ENCODE peak calls at places on chromosomes 3 and 15, in eight cellular contexts. H is MM.1S, E is hepatocyte, M is neural progenitor cell, D is GM23338, V is SK-N-SH, X is PC-3, N is HCT116. S is an unnamed sample.

GRCh38 chr3:59127071-59127470 is 77.2 kb upstream of the CFAP20DC start:
- DNase-seq in H (no peak), E (peak), M (no peak), D (no peak), V (peak), X (peak), N (no peak), S (no peak)

GRCh38 chr3:186108106-186108940 is 566 bp downstream of the ETV5 start:
- DNase-seq in H (peak), E (peak), M (peak), D (peak), V (peak), X (peak), N (peak), S (peak)

GRCh38 chr3:37779289-37780152 is 82.2 kb upstream of the CTDSPL start:
- DNase-seq in H (peak), E (peak), M (peak), D (peak), V (peak), X (peak), N (peak), S (peak)

GRCh38 chr3:145942052-145942451 is 218.9 kb downstream of the PLOD2 start:
- DNase-seq in H (no peak), E (no peak), M (no peak), D (no peak), V (no peak), X (peak), N (no peak), S (no peak)

GRCh38 chr3:42067324-42067723 is 23.8 kb upstream of the TRAK1 start:
- DNase-seq in H (peak), E (peak), M (no peak), D (no peak), V (no peak), X (no peak), N (no peak), S (peak)

GRCh38 chr3:16410659-16411058 is 102.8 kb downstream of the RFTN1 start:
- DNase-seq in H (no peak), E (no peak), M (no peak), D (no peak), V (no peak), X (no peak), N (no peak), S (no peak)

GRCh38 chr15:99212401-99212800 is 37.0 kb downstream of the TTC23 start:
- DNase-seq in H (no peak), E (peak), M (no peak), D (no peak), V (no peak), X (no peak), N (no peak), S (no peak)

GRCh38 chr3:185656321-185656840 is 70.3 kb downstream of the SENP2 start:
- DNase-seq in H (no peak), E (peak), M (no peak), D (no peak), V (no peak), X (peak), N (no peak), S (no peak)

GRCh38 chr15:42184313-42184712 is 23.8 kb downstream of the VPS39 start:
- DNase-seq in H (no peak), E (no peak), M (no peak), D (no peak), V (no peak), X (no peak), N (no peak), S (no peak)

GRCh38 chr3:128316456-128316855 is 150.2 kb downstream of the DNAJB8 start:
- DNase-seq in H (no peak), E (no peak), M (no peak), D (no peak), V (no peak), X (no peak), N (no peak), S (no peak)

GRCh38 chr3:61858054-61858453 is 296.7 kb downstream of the PTPRG start:
- DNase-seq in H (no peak), E (no peak), M (no peak), D (no peak), V (peak), X (peak), N (peak), S (no peak)

GRCh38 chr15:45276851-45277250 is 24.8 kb downstream of the SLC28A2 start:
- DNase-seq in H (peak), E (peak), M (peak), D (peak), V (peak), X (peak), N (no peak), S (peak)

GRCh38 chr3:88009066-88009465 is 49.7 kb downstream of the CGGBP1 start:
- DNase-seq in H (no peak), E (no peak), M (no peak), D (no peak), V (no peak), X (no peak), N (no peak), S (no peak)

GRCh38 chr3:146221276-146221675 is 29.6 kb downstream of the PLSCR4 start:
- DNase-seq in H (no peak), E (no peak), M (no peak), D (no peak), V (no peak), X (no peak), N (no peak), S (no peak)

GRCh38 chr3:114632757-114633424 is 339.1 kb downstream of the TIGIT start:
- DNase-seq in H (no peak), E (no peak), M (no peak), D (no peak), V (no peak), X (no peak), N (no peak), S (no peak)

GRCh38 chr3:29627136-29628117 is 346.6 kb downstream of the RBMS3 start:
- DNase-seq in H (no peak), E (no peak), M (no peak), D (no peak), V (no peak), X (no peak), N (no peak), S (no peak)

GRCh38 chr3:97821413-97821809 is 400 bp upstream of the CRYBG3 start:
- DNase-seq in H (no peak), E (peak), M (no peak), D (peak), V (peak), X (no peak), N (no peak), S (no peak)

GRCh38 chr15:90571063-90571541 is 41.4 kb downstream of the CRTC3 start:
- DNase-seq in H (no peak), E (no peak), M (no peak), D (no peak), V (no peak), X (peak), N (peak), S (peak)

GRCh38 chr3:188236241-188236640 is 82.3 kb downstream of the LPP start:
- DNase-seq in H (no peak), E (no peak), M (no peak), D (no peak), V (no peak), X (peak), N (no peak), S (peak)

DNA sequence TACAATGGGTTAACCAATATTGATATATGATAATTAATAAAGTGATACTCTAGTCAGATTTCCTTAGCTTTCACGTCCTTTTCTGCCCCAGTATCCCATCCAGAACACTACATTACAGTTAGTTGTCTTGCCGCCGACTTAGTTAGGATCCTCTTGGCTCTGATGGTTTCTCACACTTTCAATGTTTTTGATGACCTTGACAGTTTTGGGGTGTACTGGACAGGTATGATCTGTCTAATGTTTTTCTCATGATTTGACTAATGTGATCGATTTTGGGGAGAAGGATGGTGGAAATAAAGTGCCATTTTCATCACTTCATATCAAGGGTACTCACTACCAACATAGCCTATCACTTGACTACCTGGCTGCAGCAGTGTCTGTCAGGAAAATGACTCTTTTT is 245.0 kb upstream of the TMC3 start:
- DNase-seq in H (no peak), E (no peak), M (no peak), D (no peak), V (no peak), X (no peak), N (no peak), S (no peak)
- TF ChIP-seq EZH2phosphoT487 in H (no peak), E (no peak), M (no peak), D (no peak), V (no peak), X (no peak), N (no peak), S (no peak)

GRCh38 chr15:79450648-79451047 is 18.5 kb downstream of the MINAR1 start:
- DNase-seq in H (no peak), E (no peak), M (peak), D (peak), V (peak), X (peak), N (no peak), S (peak)
- TF ChIP-seq CTCF in H (peak), E (peak), M (peak), D (peak), V (peak), X (peak), N (peak), S (peak)

GRCh38 chr15:23532019-23532418 is 33.5 kb upstream of the MKRN3 start:
- DNase-seq in H (no peak), E (peak), M (no peak), D (no peak), V (no peak), X (peak), N (no peak), S (no peak)
- H3K4me2 ChIP-seq in H (no peak), E (no peak), M (no peak), D (no peak), V (no peak), X (no peak), N (no peak), S (no peak)

GRCh38 chr3:174355505-174355904 is 503.6 kb upstream of the NAALADL2 start:
- DNase-seq in H (peak), E (peak), M (peak), D (peak), V (no peak), X (peak), N (peak), S (peak)
- TF ChIP-seq EZH2phosphoT487 in H (no peak), E (no peak), M (no peak), D (no peak), V (no peak), X (no peak), N (no peak), S (no peak)

GRCh38 chr3:107588217-107588616 is 65.5 kb downstream of the BBX start:
- DNase-seq in H (no peak), E (no peak), M (no peak), D (no peak), V (no peak), X (peak), N (no peak), S (no peak)

GRCh38 chr3:107589454-107589853 is 66.7 kb downstream of the BBX start:
- DNase-seq in H (peak), E (no peak), M (no peak), D (no peak), V (no peak), X (no peak), N (no peak), S (no peak)

GRCh38 chr3:107594870-107595269 is 72.1 kb downstream of the BBX start:
- DNase-seq in H (no peak), E (no peak), M (no peak), D (no peak), V (no peak), X (no peak), N (no peak), S (no peak)

GRCh38 chr3:107590786-107591185 is 68.0 kb downstream of the BBX start:
- DNase-seq in H (no peak), E (no peak), M (no peak), D (no peak), V (no peak), X (no peak), N (no peak), S (no peak)

GRCh38 chr3:107592073-107592472 is 69.3 kb downstream of the BBX start:
- DNase-seq in H (no peak), E (no peak), M (no peak), D (no peak), V (no peak), X (no peak), N (no peak), S (no peak)
- TF ChIP-seq CTCF in H (no peak), E (no peak), M (no peak), D (no peak), V (no peak), X (no peak), N (no peak), S (no peak)

S was measured in OCI-LY7.